ENCODE peak calls at places on chromosomes 7 and 10, in eight cellular contexts. R is NCI-H187; B is naive thymus-derived CD8-positive, alpha-beta T cell; V is GM19239; P is tibial artery; J is prostate gland; K is head of caudate nucleus; L is hepatic stellate cell. G is an unnamed sample.
A peak's percentile ranks its signal among the peaks of the same experiment; 100 is the strongest.

GRCh38 chr10:131204406-131205152 is 106.9 kb downstream of the TCERG1L start:
- DNase-seq in K (no peak), V (no peak), L (no peak), R (no peak), P (peak; percentile 32), J (no peak), B (no peak), G (no peak)

GRCh38 chr10:69512901-69513300 is 60.3 kb downstream of the NEUROG3 start:
- DNase-seq in R (no peak), V (no peak), J (no peak), K (no peak), B (no peak), P (no peak), L (no peak), G (no peak)

GRCh38 chr7:51244890-51245289 is 71.7 kb downstream of the COBL start:
- DNase-seq in V (no peak), P (no peak), J (no peak), L (no peak), R (no peak), K (no peak), B (no peak), G (no peak)

GRCh38 chr7:17625038-17625437 is 315.3 kb downstream of the SNX13 start:
- DNase-seq in K (no peak), L (peak; percentile 52), B (no peak), V (no peak), R (no peak), J (no peak), P (no peak), G (no peak)

GRCh38 chr10:48454302-48455054 is 148.0 kb downstream of the MAPK8 start:
- DNase-seq in P (peak; percentile 57), B (no peak), K (no peak), J (no peak), R (no peak), V (no peak), L (no peak), G (no peak)

GRCh38 chr7:50449501-50449880 is 659 bp downstream of the FIGNL1 start:
- DNase-seq in J (no peak), V (no peak), R (no peak), P (no peak), L (no peak), B (no peak), K (no peak), G (no peak)

GRCh38 chr10:99536400-99537254 is 3.9 kb downstream of the NKX2-3 start:
- DNase-seq in R (no peak), J (no peak), L (no peak), B (no peak), V (no peak), K (no peak), P (no peak), G (no peak)

GRCh38 chr7:55085511-55086412 is 66.9 kb downstream of the EGFR start:
- DNase-seq in K (no peak), P (no peak), L (no peak), J (no peak), V (no peak), B (no peak), R (no peak), G (no peak)

GRCh38 chr10:78292250-78292986 is 258.8 kb downstream of the RPS24 start:
- DNase-seq in L (no peak), B (no peak), P (no peak), J (no peak), V (no peak), K (no peak), R (no peak), G (no peak)

GRCh38 chr7:76514926-76515325 is 4.6 kb downstream of the UPK3B start:
- DNase-seq in B (no peak), R (no peak), K (no peak), J (no peak), L (no peak), V (no peak), P (peak; percentile 48), G (no peak)

G was measured in omental fat pad.